ENCODE peak calls at places on chromosome 14, in seven cellular contexts. X is sigmoid colon, R is breast epithelium, A is IMR-90, E is A549, M is Peyer's patch, N is suprapubic skin. Z is an unnamed sample. For H3K4me1, the result is how much of the 10 kb centered on the place peaks cover.

GRCh38 chr14:30354439-30354838 is 204.5 kb upstream of the G2E3 start:
- DNase-seq in N (no peak), M (no peak), R (no peak), X (no peak), E (no peak), A (no peak), Z (no peak)

GRCh38 chr14:74959596-74960180 is 4.3 kb upstream of the PGF start:
- DNase-seq in M (no peak), X (no peak), A (no peak), N (no peak), E (no peak), R (no peak), Z (no peak)

GRCh38 chr14:76832503-76832988 is 6.3 kb downstream of the LRRC74A start:
- DNase-seq in X (no peak), E (no peak), N (no peak), A (no peak), M (no peak), R (no peak), Z (no peak)

GRCh38 chr14:59631237-59631636 is 54.6 kb upstream of the CCDC175 start:
- DNase-seq in A (no peak), N (no peak), M (no peak), E (no peak), R (no peak), X (no peak), Z (no peak)

GRCh38 chr14:100731846-100732765 is 5.4 kb downstream of the DLK1 start:
- DNase-seq in E (no peak), N (no peak), X (peak), R (no peak), M (no peak), A (no peak), Z (no peak)

GRCh38 chr14:33848706-33849454 is 102.0 kb downstream of the EGLN3 start:
- DNase-seq in N (no peak), M (no peak), R (no peak), X (peak), A (peak), E (peak), Z (peak)

GRCh38 chr14:75578786-75579781 is 664 bp downstream of the FLVCR2 start:
- DNase-seq in R (peak), N (no peak), E (peak), M (no peak), X (peak), A (peak), Z (no peak)

GRCh38 chr14:63510538-63510937 is 32.6 kb downstream of the PPP2R5E start:
- DNase-seq in X (no peak), N (no peak), M (no peak), A (peak), R (no peak), E (no peak), Z (no peak)

GRCh38 chr14:73462078-73462715 is 3.9 kb upstream of the NUMB start:
- DNase-seq in E (peak), R (peak), X (peak), A (peak), N (no peak), M (no peak), Z (no peak)

GRCh38 chr14:72844528-72844927 is 49.4 kb downstream of the DPF3 start:
- DNase-seq in N (no peak), R (no peak), E (no peak), X (no peak), M (no peak), A (no peak), Z (no peak)

GRCh38 chr14:67727361-67727760 is 25.7 kb downstream of the RDH12 start:
- DNase-seq in M (no peak), R (no peak), N (no peak), X (no peak), E (no peak), A (no peak), Z (no peak)

GRCh38 chr14:99727096-99727870 is 43.2 kb downstream of the CYP46A1 start:
- DNase-seq in A (no peak), N (peak), M (no peak), R (no peak), X (peak), E (no peak), Z (no peak)

GRCh38 chr14:88535149-88535548 is 19.7 kb downstream of the PTPN21 start:
- DNase-seq in M (no peak), A (no peak), E (no peak), R (no peak), N (no peak), X (no peak), Z (no peak)

GRCh38 chr14:44449694-44450093 is 57.4 kb downstream of the FSCB start:
- DNase-seq in M (no peak), X (no peak), N (no peak), R (no peak), E (no peak), A (no peak), Z (no peak)

GRCh38 chr14:31858868-31859267 is 218.2 kb upstream of the ARHGAP5 start:
- DNase-seq in A (peak), X (no peak), E (no peak), N (no peak), R (no peak), M (no peak), Z (no peak)

GRCh38 chr14:98665019-98665418 is 607.0 kb downstream of the BCL11B start:
- DNase-seq in A (no peak), N (no peak), E (no peak), M (no peak), R (no peak), X (no peak), Z (no peak)

GRCh38 chr14:69945347-69945746 is 66.1 kb downstream of the SMOC1 start:
- DNase-seq in R (no peak), E (no peak), X (no peak), M (no peak), N (no peak), A (no peak), Z (no peak)

GRCh38 chr14:101355284-101355683 is 206.0 kb upstream of the DIO3 start:
- DNase-seq in A (no peak), M (no peak), X (peak), N (no peak), R (peak), E (no peak), Z (peak)

GRCh38 chr14:37262649-37263048 is 64.9 kb downstream of the MIPOL1 start:
- DNase-seq in E (no peak), A (no peak), N (no peak), R (no peak), X (no peak), M (no peak), Z (no peak)

GRCh38 chr14:100287202-100287997 is 18.8 kb downstream of the SLC25A29 start:
- DNase-seq in A (no peak), X (no peak), E (no peak), M (no peak), R (no peak), N (no peak), Z (no peak)

GRCh38 chr14:50832935-50833607 is 2.1 kb upstream of the NIN start:
- DNase-seq in R (no peak), X (no peak), A (peak), E (no peak), M (no peak), N (no peak), Z (no peak)

GRCh38 chr14:50829472-50830043 is 1.4 kb downstream of the NIN start:
- DNase-seq in R (no peak), M (peak), A (no peak), X (no peak), E (no peak), N (no peak), Z (peak)

GRCh38 chr14:50830044-50830931 is 674 bp downstream of the NIN start:
- DNase-seq in A (peak), N (peak), X (peak), E (peak), M (peak), R (peak), Z (peak)

GRCh38 chr14:50831704-50832130 is 755 bp upstream of the NIN start:
- DNase-seq in X (no peak), R (no peak), E (no peak), M (no peak), N (no peak), A (no peak), Z (no peak)

DNA sequence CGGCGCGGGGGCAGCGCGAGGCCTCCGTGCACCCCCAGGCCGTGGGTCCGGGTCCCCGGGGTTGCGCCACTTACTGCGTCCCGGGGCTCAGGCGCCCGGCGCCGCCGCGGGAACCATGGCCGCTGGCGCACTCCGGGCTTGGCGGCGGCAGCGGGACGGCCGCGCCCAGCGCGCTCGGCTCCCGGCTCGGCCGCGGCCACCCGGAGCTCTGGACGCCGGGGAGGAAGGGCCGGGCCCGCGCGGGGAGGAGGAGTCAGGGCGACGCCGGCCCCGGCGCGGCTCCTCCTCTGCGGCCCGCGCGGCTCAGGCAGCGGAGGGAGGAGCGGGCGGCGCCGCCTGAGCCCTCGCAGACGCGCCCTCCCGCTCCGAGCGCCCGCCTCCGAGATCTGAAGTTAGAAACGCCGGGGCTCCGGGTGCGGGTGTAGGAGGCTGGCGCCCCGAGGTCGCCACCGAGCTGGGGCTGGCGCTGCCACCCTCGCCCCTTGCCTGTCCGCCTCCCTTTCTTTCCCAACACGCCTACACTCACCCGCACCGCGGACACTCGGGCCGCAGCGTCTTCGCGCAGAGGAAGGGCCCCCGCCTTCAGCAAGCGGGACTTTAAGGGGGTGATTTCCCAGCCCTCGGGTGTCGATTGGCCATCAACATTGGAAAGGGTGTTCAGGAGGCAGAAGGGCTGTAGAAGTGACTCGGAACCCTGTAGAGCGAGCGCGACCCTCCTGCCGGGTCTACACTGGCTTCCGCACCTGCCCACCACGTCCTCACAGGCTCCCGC is at the start of gene NIN:
- DNase-seq in R (peak), N (peak), X (peak), A (peak), M (peak), E (peak), Z (peak)
- TF ChIP-seq POLR2A in R (no peak), N (peak), X (no peak), A (no peak), M (peak), E (peak), Z (no peak)

DNA sequence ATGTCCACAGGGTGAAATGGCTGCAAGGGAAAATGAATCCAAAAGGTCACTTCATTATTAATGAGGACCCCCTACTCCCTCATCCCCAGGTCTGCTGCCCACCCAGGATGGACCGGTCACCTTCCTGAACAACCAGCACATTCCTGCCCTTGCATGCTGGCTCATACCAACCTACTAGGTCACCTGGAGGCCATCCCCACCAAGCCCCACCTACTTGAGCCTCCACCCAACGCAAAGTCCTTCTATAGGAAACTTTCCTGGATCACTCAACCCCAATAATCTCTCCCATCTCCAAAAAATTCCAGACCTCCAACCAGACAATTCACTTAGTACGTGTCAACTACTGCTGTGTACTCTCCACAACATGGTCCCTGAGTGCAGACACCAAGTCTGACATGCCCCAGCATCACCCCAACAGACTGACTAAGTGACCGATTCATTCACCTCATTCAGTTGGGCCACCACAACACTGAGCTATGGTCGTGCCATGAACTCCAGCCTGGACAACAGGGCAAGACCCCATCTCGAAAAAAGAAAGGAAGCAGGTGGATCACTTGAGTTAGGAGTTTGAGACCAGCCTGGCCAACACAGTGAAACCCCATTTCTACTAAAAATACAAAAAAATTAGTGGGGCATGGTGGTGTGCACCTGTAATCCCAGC is 18.1 kb downstream of the CLMN start:
- DNase-seq in E (no peak), X (no peak), M (no peak), R (no peak), A (no peak), N (no peak), Z (no peak)
- H3K4me1 ChIP-seq in E (under half), X (under half), M (under half), R (under half), A (under half), N (under half), Z (under half)

DNA sequence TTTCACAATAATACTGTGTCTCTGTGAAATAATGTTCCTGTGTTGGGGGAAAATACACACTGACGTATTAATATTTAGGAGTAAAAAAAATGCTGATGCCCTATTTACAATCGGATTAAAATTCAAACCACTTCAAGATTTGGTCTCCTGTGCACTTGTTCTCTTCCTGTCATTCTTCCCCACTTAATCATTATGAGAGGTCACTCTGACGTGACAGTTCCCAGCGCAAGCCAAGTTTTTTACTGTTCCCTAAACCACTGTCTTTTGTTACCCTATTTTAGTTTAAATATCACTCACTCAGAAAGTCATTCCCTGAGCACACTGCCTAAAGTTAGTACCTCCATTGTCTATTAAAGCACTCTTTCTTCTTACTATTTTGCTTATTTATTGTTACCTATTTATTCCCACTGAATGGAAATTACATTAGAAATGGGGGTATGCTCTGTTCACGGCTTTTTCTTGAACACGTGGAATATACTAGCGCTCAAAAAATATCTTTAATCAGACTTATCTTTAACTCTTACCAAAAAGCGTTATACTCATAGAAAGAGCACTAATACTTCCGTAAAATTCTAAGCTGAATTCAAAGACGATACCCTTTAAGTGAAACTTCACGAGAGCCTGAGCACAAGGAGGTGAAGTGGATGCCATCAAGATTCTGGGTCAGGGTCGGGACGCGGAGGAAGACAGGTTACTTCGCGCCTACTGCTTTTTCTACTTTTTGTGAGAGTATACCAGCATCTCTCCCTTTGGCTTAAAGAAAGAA is 670 bp upstream of the PSMA3 start:
- DNase-seq in A (no peak), N (no peak), R (no peak), E (peak), M (no peak), X (no peak), Z (no peak)
- TF ChIP-seq POLR2A in A (no peak), N (no peak), R (no peak), E (no peak), M (no peak), X (no peak), Z (no peak)

DNA sequence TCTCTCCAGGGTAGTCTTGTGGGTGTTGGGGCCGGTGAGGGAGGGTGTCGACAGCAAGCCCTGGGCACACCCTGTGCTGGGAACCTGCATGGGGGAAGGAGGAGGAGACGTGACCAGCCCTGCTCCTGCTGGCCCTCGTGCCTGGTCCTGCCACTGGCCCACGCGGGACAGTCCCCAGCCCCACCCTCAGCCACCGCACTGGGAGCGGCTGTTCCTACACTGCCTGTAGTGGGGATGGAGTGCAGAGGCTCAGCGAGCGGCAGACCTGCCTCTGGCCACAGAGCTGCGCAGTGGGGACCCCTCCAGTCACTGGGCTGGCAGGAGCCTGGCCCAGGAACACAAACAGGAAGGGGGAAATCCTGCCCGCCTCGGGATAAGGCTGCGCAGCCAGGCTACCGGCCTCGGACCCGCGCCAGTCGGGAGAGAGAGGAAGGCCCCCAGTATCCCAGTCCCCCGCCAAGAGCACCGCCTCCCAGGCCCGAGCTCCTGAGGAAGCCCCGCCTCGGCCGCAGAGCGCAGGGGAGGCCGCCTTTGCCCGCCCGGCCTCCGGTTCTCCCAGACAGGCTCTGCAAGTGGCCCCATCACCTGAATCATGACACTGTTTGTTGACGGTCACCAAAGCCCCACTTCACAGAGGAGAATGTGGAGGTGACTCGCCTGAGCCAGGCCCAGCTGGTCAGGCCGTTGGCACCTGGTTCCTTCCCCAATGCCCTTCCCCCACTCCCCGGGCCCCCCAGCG is 10.6 kb downstream of the AHNAK2 start:
- DNase-seq in X (peak), A (no peak), E (no peak), M (no peak), R (no peak), N (peak), Z (no peak)
- H3K4me1 ChIP-seq in X (half or more), A (under half), E (half or more), M (under half), R (under half), N (half or more), Z (half or more)

GRCh38 chr14:61706096-61706690 is 10.9 kb downstream of the HIF1A start:
- DNase-seq in R (no peak), E (no peak), A (no peak), X (no peak), M (no peak), N (no peak), Z (no peak)
- TF ChIP-seq POLR2A in R (no peak), E (no peak), A (no peak), X (no peak), M (no peak), N (no peak), Z (no peak)

DNA sequence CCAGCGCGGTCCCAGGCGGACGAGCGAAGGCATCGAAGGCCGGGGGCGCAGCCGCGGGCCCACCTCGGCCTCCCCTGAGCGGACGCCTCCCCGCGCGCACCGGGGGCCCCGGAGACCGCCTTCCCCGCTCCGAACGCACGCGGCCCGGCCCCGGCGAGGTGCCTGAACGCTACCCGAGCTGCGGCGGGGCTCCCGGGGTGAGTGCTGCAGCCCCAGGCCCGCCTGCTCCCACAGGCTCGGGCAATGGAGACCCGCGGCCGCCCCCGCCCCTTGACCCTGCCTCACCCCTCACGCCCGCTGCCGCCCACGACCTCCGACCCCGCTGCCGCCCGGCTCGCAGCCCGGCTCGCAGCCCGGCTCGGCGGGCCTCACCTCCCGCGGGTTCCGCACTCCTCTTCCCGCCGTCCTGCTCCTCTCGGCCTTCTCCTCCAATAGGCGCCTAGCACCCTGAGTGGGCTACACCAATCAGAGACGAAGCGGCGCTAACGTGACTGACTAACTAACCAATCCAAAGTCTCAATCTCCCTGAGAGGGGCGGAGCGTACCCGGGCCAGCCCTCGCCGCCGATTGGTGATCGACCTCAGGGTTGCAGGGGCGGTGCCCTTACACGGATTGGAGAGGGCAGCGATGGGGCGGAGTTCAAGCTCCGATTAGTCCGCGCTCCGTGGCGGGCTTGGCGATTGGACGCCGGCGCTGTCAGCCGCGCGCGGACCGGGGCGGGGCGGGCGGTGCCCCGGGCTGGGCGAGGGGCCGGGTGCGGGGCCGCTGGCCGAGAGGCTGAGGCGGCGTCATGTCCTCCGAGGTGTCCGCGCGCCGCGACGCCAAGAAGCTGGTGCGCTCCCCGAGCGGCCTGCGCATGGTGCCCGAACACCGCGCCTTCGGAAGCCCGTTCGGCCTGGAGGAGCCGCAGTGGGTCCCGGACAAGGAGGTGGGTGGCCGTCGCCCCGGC is at the start of the genes XRCC3 and ZFYVE21:
- DNase-seq in N (peak), R (peak), E (peak), X (peak), A (peak), M (peak), Z (peak)
- H3K4me1 ChIP-seq in N (half or more), R (under half), E (under half), X (half or more), A (under half), M (under half), Z (half or more)

GRCh38 chr14:90585106-90585505 is 188.3 kb downstream of the CALM1 start:
- DNase-seq in N (no peak), X (no peak), R (no peak), A (no peak), M (no peak), E (no peak), Z (no peak)
- TF ChIP-seq POLR2A in N (no peak), X (no peak), R (no peak), A (no peak), M (no peak), E (no peak), Z (no peak)

GRCh38 chr14:95237121-95237876 is 80.0 kb upstream of the DICER1 start:
- DNase-seq in M (no peak), N (no peak), E (no peak), A (no peak), X (peak), R (no peak), Z (no peak)
- H3K4me1 ChIP-seq in M (under half), N (under half), E (under half), A (under half), X (under half), R (under half), Z (under half)